ENCODE peak calls at places on chromosomes 12 and 14, in six cellular contexts. One of them, this sample, is unnamed.

GRCh38 chr14:102805454-102805891 is 28.2 kb downstream of the TRAF3 start:
- DNase-seq in GM12865: peak
- DNase-seq in lung: no peak
- DNase-seq in astrocyte of the spinal cord: peak
- DNase-seq in mucosa of descending colon: no peak
- DNase-seq in AG09309: peak
- DNase-seq in this sample: no peak

GRCh38 chr12:65856521-65856920 is 32.2 kb downstream of the HMGA2 start:
- DNase-seq in GM12865: no peak
- DNase-seq in lung: no peak
- DNase-seq in astrocyte of the spinal cord: no peak
- DNase-seq in mucosa of descending colon: no peak
- DNase-seq in AG09309: no peak
- DNase-seq in this sample: no peak

GRCh38 chr12:111442301-111443045 is 36.8 kb downstream of the SH2B3 start:
- DNase-seq in GM12865: no peak
- DNase-seq in lung: no peak
- DNase-seq in astrocyte of the spinal cord: no peak
- DNase-seq in mucosa of descending colon: peak
- DNase-seq in AG09309: no peak
- DNase-seq in this sample: no peak

GRCh38 chr12:10562306-10562933 is 51.0 kb downstream of the MAGOHB start:
- DNase-seq in GM12865: peak
- DNase-seq in lung: no peak
- DNase-seq in astrocyte of the spinal cord: peak
- DNase-seq in mucosa of descending colon: no peak
- DNase-seq in AG09309: peak
- DNase-seq in this sample: no peak

GRCh38 chr14:102902523-102903247 is 19.8 kb upstream of the AMN start:
- DNase-seq in GM12865: no peak
- DNase-seq in lung: no peak
- DNase-seq in astrocyte of the spinal cord: no peak
- DNase-seq in mucosa of descending colon: no peak
- DNase-seq in AG09309: no peak
- DNase-seq in this sample: no peak

GRCh38 chr14:103679351-103679750 is 35.9 kb downstream of the XRCC3 start:
- DNase-seq in GM12865: peak
- DNase-seq in lung: no peak
- DNase-seq in astrocyte of the spinal cord: peak
- DNase-seq in mucosa of descending colon: peak
- DNase-seq in AG09309: no peak
- DNase-seq in this sample: no peak

GRCh38 chr12:99824900-99825562 is 159.7 kb downstream of the ANKS1B start:
- DNase-seq in GM12865: no peak
- DNase-seq in lung: no peak
- DNase-seq in astrocyte of the spinal cord: no peak
- DNase-seq in mucosa of descending colon: no peak
- DNase-seq in AG09309: no peak
- DNase-seq in this sample: no peak

GRCh38 chr12:118979763-118980406 is 1.5 kb upstream of the SRRM4 start:
- DNase-seq in GM12865: peak
- DNase-seq in lung: peak
- DNase-seq in astrocyte of the spinal cord: peak
- DNase-seq in mucosa of descending colon: peak
- DNase-seq in AG09309: no peak
- DNase-seq in this sample: no peak

GRCh38 chr12:2853626-2854025 is 3.2 kb downstream of the TEX52 start:
- DNase-seq in GM12865: peak
- DNase-seq in lung: peak
- DNase-seq in astrocyte of the spinal cord: peak
- DNase-seq in mucosa of descending colon: peak
- DNase-seq in AG09309: no peak
- DNase-seq in this sample: no peak

GRCh38 chr12:92469837-92470236 is 233.0 kb upstream of the PLEKHG7 start:
- DNase-seq in GM12865: peak
- DNase-seq in lung: no peak
- DNase-seq in astrocyte of the spinal cord: peak
- DNase-seq in mucosa of descending colon: peak
- DNase-seq in AG09309: no peak
- DNase-seq in this sample: no peak

GRCh38 chr14:90040411-90040810 is 21.4 kb upstream of the KCNK13 start:
- DNase-seq in GM12865: no peak
- DNase-seq in lung: no peak
- DNase-seq in astrocyte of the spinal cord: no peak
- DNase-seq in mucosa of descending colon: no peak
- DNase-seq in AG09309: no peak
- DNase-seq in this sample: no peak

GRCh38 chr12:69686731-69687130 is 12.4 kb downstream of the BEST3 start:
- DNase-seq in GM12865: no peak
- DNase-seq in lung: no peak
- DNase-seq in astrocyte of the spinal cord: no peak
- DNase-seq in mucosa of descending colon: no peak
- DNase-seq in AG09309: no peak
- DNase-seq in this sample: no peak

GRCh38 chr12:12807970-12808702 is 5.0 kb upstream of the DDX47 start:
- DNase-seq in GM12865: peak
- DNase-seq in lung: no peak
- DNase-seq in astrocyte of the spinal cord: peak
- DNase-seq in mucosa of descending colon: no peak
- DNase-seq in AG09309: no peak
- DNase-seq in this sample: no peak

GRCh38 chr14:99756796-99757195 is 36.4 kb upstream of the EML1 start:
- DNase-seq in GM12865: no peak
- DNase-seq in lung: no peak
- DNase-seq in astrocyte of the spinal cord: peak
- DNase-seq in mucosa of descending colon: no peak
- DNase-seq in AG09309: no peak
- DNase-seq in this sample: no peak

GRCh38 chr14:22980672-22981089 is 1.7 kb downstream of the AJUBA start:
- DNase-seq in GM12865: no peak
- DNase-seq in lung: peak
- DNase-seq in astrocyte of the spinal cord: peak
- DNase-seq in mucosa of descending colon: peak
- DNase-seq in AG09309: no peak
- DNase-seq in this sample: no peak

GRCh38 chr12:4701863-4702262 is 18.3 kb upstream of the GALNT8 start:
- DNase-seq in GM12865: no peak
- DNase-seq in lung: no peak
- DNase-seq in astrocyte of the spinal cord: no peak
- DNase-seq in mucosa of descending colon: no peak
- DNase-seq in AG09309: no peak
- DNase-seq in this sample: no peak

GRCh38 chr14:56555921-56556570 is 23.6 kb upstream of the TMEM260 start:
- DNase-seq in GM12865: peak
- DNase-seq in lung: no peak
- DNase-seq in astrocyte of the spinal cord: peak
- DNase-seq in mucosa of descending colon: no peak
- DNase-seq in AG09309: no peak
- DNase-seq in this sample: no peak

GRCh38 chr14:76314521-76314951 is 61.4 kb upstream of the ESRRB start:
- DNase-seq in GM12865: no peak
- DNase-seq in lung: no peak
- DNase-seq in astrocyte of the spinal cord: no peak
- DNase-seq in mucosa of descending colon: no peak
- DNase-seq in AG09309: no peak
- DNase-seq in this sample: no peak

GRCh38 chr12:130582286-130582685 is 133.8 kb downstream of the RIMBP2 start:
- DNase-seq in GM12865: no peak
- DNase-seq in lung: no peak
- DNase-seq in astrocyte of the spinal cord: no peak
- DNase-seq in mucosa of descending colon: no peak
- DNase-seq in AG09309: no peak
- DNase-seq in this sample: no peak

GRCh38 chr12:124454352-124454725 is 113.1 kb downstream of the NCOR2 start:
- DNase-seq in GM12865: no peak
- DNase-seq in lung: no peak
- DNase-seq in astrocyte of the spinal cord: no peak
- DNase-seq in mucosa of descending colon: no peak
- DNase-seq in AG09309: no peak
- DNase-seq in this sample: no peak

GRCh38 chr12:124451016-124451415 is 116.4 kb downstream of the NCOR2 start:
- DNase-seq in GM12865: no peak
- DNase-seq in lung: no peak
- DNase-seq in astrocyte of the spinal cord: no peak
- DNase-seq in mucosa of descending colon: no peak
- DNase-seq in AG09309: no peak
- DNase-seq in this sample: no peak

GRCh38 chr12:124451637-124452243 is 115.7 kb downstream of the NCOR2 start:
- DNase-seq in GM12865: no peak
- DNase-seq in lung: no peak
- DNase-seq in astrocyte of the spinal cord: no peak
- DNase-seq in mucosa of descending colon: no peak
- DNase-seq in AG09309: no peak
- DNase-seq in this sample: no peak

GRCh38 chr12:124453419-124454351 is 113.7 kb downstream of the NCOR2 start:
- DNase-seq in GM12865: peak
- DNase-seq in lung: peak
- DNase-seq in astrocyte of the spinal cord: peak
- DNase-seq in mucosa of descending colon: peak
- DNase-seq in AG09309: no peak
- DNase-seq in this sample: no peak

DNA sequence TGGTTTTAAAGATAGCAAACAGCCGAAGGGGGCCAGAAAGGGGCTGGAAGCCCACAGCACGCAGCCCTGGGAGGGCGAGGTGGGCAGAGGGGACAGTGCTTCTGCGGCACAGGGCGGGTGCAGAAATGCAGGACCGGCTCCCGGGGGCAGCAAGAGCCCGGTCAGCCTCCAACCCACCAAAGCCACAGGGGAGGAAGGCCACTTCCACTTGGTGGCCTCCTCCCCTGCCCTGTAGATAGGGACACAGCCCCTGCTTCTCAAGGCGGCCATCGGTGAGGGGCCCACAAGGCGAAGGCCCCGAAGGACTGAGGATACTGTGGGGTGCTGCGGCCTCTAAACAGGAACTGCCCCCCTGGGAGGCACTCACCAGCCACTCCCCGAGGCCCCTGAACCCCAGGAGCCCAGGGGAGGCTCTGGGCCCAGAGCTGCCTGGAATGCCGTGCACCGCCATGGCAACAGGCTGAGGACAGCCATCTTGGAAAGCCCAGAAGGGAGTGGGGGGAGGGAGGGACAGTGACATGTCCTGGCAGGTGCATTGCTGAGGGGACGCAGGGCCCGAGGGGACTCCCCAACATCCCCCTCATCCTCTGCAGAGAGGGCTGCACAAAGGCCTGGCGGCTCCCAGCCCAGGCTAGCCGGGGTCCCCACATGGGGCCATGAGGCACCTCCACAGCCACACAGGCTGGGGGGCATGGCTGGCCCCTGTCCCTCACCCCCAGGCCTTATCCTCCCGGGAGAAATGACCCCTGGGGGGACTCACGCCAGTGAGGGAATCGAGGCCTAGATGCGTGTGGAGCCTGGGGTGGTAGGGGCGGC is 114.6 kb downstream of the NCOR2 start:
- DNase-seq in GM12865: peak
- DNase-seq in lung: no peak
- DNase-seq in astrocyte of the spinal cord: no peak
- DNase-seq in mucosa of descending colon: no peak
- DNase-seq in AG09309: no peak
- DNase-seq in this sample: no peak
- H3K4me3 ChIP-seq in GM12865: peak
- H3K4me3 ChIP-seq in lung: no peak
- H3K4me3 ChIP-seq in astrocyte of the spinal cord: no peak
- H3K4me3 ChIP-seq in mucosa of descending colon: no peak
- H3K4me3 ChIP-seq in AG09309: no peak
- H3K4me3 ChIP-seq in this sample: no peak

GRCh38 chr12:109711596-109712461 is 1.8 kb upstream of the FAM222A start:
- DNase-seq in GM12865: no peak
- DNase-seq in lung: no peak
- DNase-seq in astrocyte of the spinal cord: no peak
- DNase-seq in mucosa of descending colon: peak
- DNase-seq in AG09309: no peak
- DNase-seq in this sample: no peak

GRCh38 chr12:109715310-109716091 is 1.9 kb downstream of the FAM222A start:
- DNase-seq in GM12865: peak
- DNase-seq in lung: no peak
- DNase-seq in astrocyte of the spinal cord: no peak
- DNase-seq in mucosa of descending colon: peak
- DNase-seq in AG09309: no peak
- DNase-seq in this sample: no peak

GRCh38 chr12:109714141-109714912 is 702 bp downstream of the FAM222A start:
- DNase-seq in GM12865: peak
- DNase-seq in lung: peak
- DNase-seq in astrocyte of the spinal cord: peak
- DNase-seq in mucosa of descending colon: peak
- DNase-seq in AG09309: no peak
- DNase-seq in this sample: no peak

GRCh38 chr12:109714913-109715244 is 1.3 kb downstream of the FAM222A start:
- DNase-seq in GM12865: no peak
- DNase-seq in lung: no peak
- DNase-seq in astrocyte of the spinal cord: no peak
- DNase-seq in mucosa of descending colon: no peak
- DNase-seq in AG09309: no peak
- DNase-seq in this sample: no peak

GRCh38 chr12:109713187-109713984 is at the start of gene FAM222A:
- DNase-seq in GM12865: peak
- DNase-seq in lung: peak
- DNase-seq in astrocyte of the spinal cord: peak
- DNase-seq in mucosa of descending colon: peak
- DNase-seq in AG09309: peak
- DNase-seq in this sample: peak
- TF ChIP-seq CTCF in GM12865: no peak
- TF ChIP-seq CTCF in lung: no peak
- TF ChIP-seq CTCF in astrocyte of the spinal cord: no peak
- TF ChIP-seq CTCF in mucosa of descending colon: no peak
- TF ChIP-seq CTCF in AG09309: no peak
- TF ChIP-seq CTCF in this sample: no peak

GRCh38 chr12:120115066-120115465 is 1.5 kb downstream of the RAB35 start:
- DNase-seq in GM12865: no peak
- DNase-seq in lung: no peak
- DNase-seq in astrocyte of the spinal cord: peak
- DNase-seq in mucosa of descending colon: no peak
- DNase-seq in AG09309: no peak
- DNase-seq in this sample: no peak
- H3K4me3 ChIP-seq in GM12865: peak
- H3K4me3 ChIP-seq in lung: no peak
- H3K4me3 ChIP-seq in astrocyte of the spinal cord: peak
- H3K4me3 ChIP-seq in mucosa of descending colon: no peak
- H3K4me3 ChIP-seq in AG09309: peak
- H3K4me3 ChIP-seq in this sample: peak

GRCh38 chr12:106094304-106094703 is 44.5 kb downstream of the NUAK1 start:
- DNase-seq in GM12865: no peak
- DNase-seq in lung: no peak
- DNase-seq in astrocyte of the spinal cord: no peak
- DNase-seq in mucosa of descending colon: no peak
- DNase-seq in AG09309: no peak
- DNase-seq in this sample: no peak

GRCh38 chr12:106090586-106091411 is 48.0 kb downstream of the NUAK1 start:
- DNase-seq in GM12865: no peak
- DNase-seq in lung: no peak
- DNase-seq in astrocyte of the spinal cord: peak
- DNase-seq in mucosa of descending colon: no peak
- DNase-seq in AG09309: peak
- DNase-seq in this sample: peak

GRCh38 chr12:106089935-106090334 is 48.8 kb downstream of the NUAK1 start:
- DNase-seq in GM12865: no peak
- DNase-seq in lung: no peak
- DNase-seq in astrocyte of the spinal cord: no peak
- DNase-seq in mucosa of descending colon: no peak
- DNase-seq in AG09309: no peak
- DNase-seq in this sample: no peak

GRCh38 chr12:106093246-106093645 is 45.5 kb downstream of the NUAK1 start:
- DNase-seq in GM12865: no peak
- DNase-seq in lung: no peak
- DNase-seq in astrocyte of the spinal cord: peak
- DNase-seq in mucosa of descending colon: no peak
- DNase-seq in AG09309: no peak
- DNase-seq in this sample: no peak

GRCh38 chr12:106091421-106091820 is 47.3 kb downstream of the NUAK1 start:
- DNase-seq in GM12865: no peak
- DNase-seq in lung: no peak
- DNase-seq in astrocyte of the spinal cord: no peak
- DNase-seq in mucosa of descending colon: no peak
- DNase-seq in AG09309: no peak
- DNase-seq in this sample: no peak
- TF ChIP-seq CTCF in GM12865: no peak
- TF ChIP-seq CTCF in lung: no peak
- TF ChIP-seq CTCF in astrocyte of the spinal cord: no peak
- TF ChIP-seq CTCF in mucosa of descending colon: no peak
- TF ChIP-seq CTCF in AG09309: no peak
- TF ChIP-seq CTCF in this sample: no peak

This sample was measured in AG04449.